ENCODE peak calls at places on chromosomes 4 and X, in seven cellular contexts. One of them, this sample, is unnamed.

GRCh38 chr4:8725071-8725841 is 132.7 kb downstream of the CPZ start:
- DNase-seq in fibroblast of the conjunctiva: no peak
- DNase-seq in RPMI7951: no peak
- DNase-seq in Ammon's horn: no peak
- DNase-seq in HTR-8/SVneo: no peak
- DNase-seq in COR-L47: no peak
- DNase-seq in H7: peak
- DNase-seq in this sample: no peak

GRCh38 chr4:138087181-138087714 is 154.9 kb downstream of the SLC7A11 start:
- DNase-seq in H7: no peak
- DNase-seq in fibroblast of the conjunctiva: no peak
- DNase-seq in COR-L47: no peak
- DNase-seq in Ammon's horn: no peak
- DNase-seq in RPMI7951: no peak
- DNase-seq in HTR-8/SVneo: no peak
- DNase-seq in this sample: no peak

GRCh38 chr4:75338352-75338880 is 175.8 kb downstream of the RCHY1 start:
- DNase-seq in H7: no peak
- DNase-seq in HTR-8/SVneo: no peak
- DNase-seq in RPMI7951: no peak
- DNase-seq in Ammon's horn: no peak
- DNase-seq in fibroblast of the conjunctiva: no peak
- DNase-seq in COR-L47: no peak
- DNase-seq in this sample: no peak

GRCh38 chr4:184309241-184310170 is 91.8 kb upstream of the ENPP6 start:
- DNase-seq in RPMI7951: no peak
- DNase-seq in H7: no peak
- DNase-seq in COR-L47: no peak
- DNase-seq in fibroblast of the conjunctiva: no peak
- DNase-seq in Ammon's horn: no peak
- DNase-seq in HTR-8/SVneo: no peak
- DNase-seq in this sample: no peak

GRCh38 chrX:41180194-41180902 is 95.1 kb downstream of the USP9X start:
- DNase-seq in H7: peak
- DNase-seq in HTR-8/SVneo: peak
- DNase-seq in COR-L47: peak
- DNase-seq in RPMI7951: peak
- DNase-seq in fibroblast of the conjunctiva: peak
- DNase-seq in Ammon's horn: peak
- DNase-seq in this sample: peak

GRCh38 chrX:153492543-153492942 is 2.2 kb upstream of the BGN start:
- DNase-seq in COR-L47: no peak
- DNase-seq in H7: no peak
- DNase-seq in Ammon's horn: no peak
- DNase-seq in HTR-8/SVneo: no peak
- DNase-seq in fibroblast of the conjunctiva: no peak
- DNase-seq in RPMI7951: no peak
- DNase-seq in this sample: no peak

GRCh38 chr4:140615451-140615850 is 46.7 kb upstream of the UCP1 start:
- DNase-seq in H7: no peak
- DNase-seq in RPMI7951: no peak
- DNase-seq in fibroblast of the conjunctiva: no peak
- DNase-seq in COR-L47: no peak
- DNase-seq in HTR-8/SVneo: no peak
- DNase-seq in Ammon's horn: no peak
- DNase-seq in this sample: no peak

GRCh38 chr4:123340381-123340701 is 56.3 kb upstream of the SPRY1 start:
- DNase-seq in HTR-8/SVneo: no peak
- DNase-seq in H7: no peak
- DNase-seq in COR-L47: no peak
- DNase-seq in Ammon's horn: no peak
- DNase-seq in RPMI7951: peak
- DNase-seq in fibroblast of the conjunctiva: peak
- DNase-seq in this sample: peak

GRCh38 chrX:68829594-68830485 is 1.0 kb downstream of the EFNB1 start:
- DNase-seq in RPMI7951: peak
- DNase-seq in H7: peak
- DNase-seq in Ammon's horn: no peak
- DNase-seq in HTR-8/SVneo: no peak
- DNase-seq in COR-L47: no peak
- DNase-seq in fibroblast of the conjunctiva: no peak
- DNase-seq in this sample: no peak

GRCh38 chr4:45172636-45173035 is 446.3 kb upstream of the GNPDA2 start:
- DNase-seq in RPMI7951: no peak
- DNase-seq in COR-L47: no peak
- DNase-seq in HTR-8/SVneo: no peak
- DNase-seq in Ammon's horn: no peak
- DNase-seq in fibroblast of the conjunctiva: no peak
- DNase-seq in H7: no peak
- DNase-seq in this sample: no peak

GRCh38 chrX:39912126-39912525 is 185.6 kb downstream of the BCOR start:
- DNase-seq in fibroblast of the conjunctiva: no peak
- DNase-seq in RPMI7951: no peak
- DNase-seq in Ammon's horn: no peak
- DNase-seq in COR-L47: no peak
- DNase-seq in HTR-8/SVneo: no peak
- DNase-seq in H7: no peak
- DNase-seq in this sample: no peak

GRCh38 chr4:77154074-77154473 is 2.9 kb upstream of the CCNG2 start:
- DNase-seq in RPMI7951: no peak
- DNase-seq in HTR-8/SVneo: no peak
- DNase-seq in H7: no peak
- DNase-seq in Ammon's horn: no peak
- DNase-seq in fibroblast of the conjunctiva: no peak
- DNase-seq in COR-L47: no peak
- DNase-seq in this sample: no peak

GRCh38 chrX:26649534-26649933 is 433.6 kb downstream of the MAGEB5 start:
- DNase-seq in RPMI7951: peak
- DNase-seq in Ammon's horn: no peak
- DNase-seq in H7: peak
- DNase-seq in HTR-8/SVneo: peak
- DNase-seq in COR-L47: no peak
- DNase-seq in fibroblast of the conjunctiva: peak
- DNase-seq in this sample: peak

GRCh38 chr4:89551191-89551590 is 243.6 kb upstream of the GPRIN3 start:
- DNase-seq in H7: no peak
- DNase-seq in HTR-8/SVneo: no peak
- DNase-seq in Ammon's horn: no peak
- DNase-seq in fibroblast of the conjunctiva: no peak
- DNase-seq in COR-L47: no peak
- DNase-seq in RPMI7951: no peak
- DNase-seq in this sample: no peak

GRCh38 chrX:100673397-100673953 is 29.5 kb downstream of the SRPX2 start:
- DNase-seq in HTR-8/SVneo: no peak
- DNase-seq in H7: no peak
- DNase-seq in RPMI7951: peak
- DNase-seq in fibroblast of the conjunctiva: peak
- DNase-seq in Ammon's horn: no peak
- DNase-seq in COR-L47: no peak
- DNase-seq in this sample: no peak

This sample was measured in H4.